ENCODE peak calls at places on chromosomes 16 and 17, in eight cellular contexts. N is mesendoderm; A is body of pancreas; R is Caki2; T is left cardiac atrium; J is cerebellar nuclear complex; L is endothelial cell; E is activated CD4-positive, alpha-beta T cell treated with anti-CD3 and anti-CD28 coated beads for 36 hours. B is an unnamed sample.

GRCh38 chr17:74394977-74395376 is 27.7 kb downstream of the GPR142 start:
- DNase-seq in J (peak; percentile 65), E (no peak), T (no peak), L (no peak), N (no peak), A (peak; percentile 61), R (no peak), B (no peak)

GRCh38 chr16:30356401-30357084 is 1.4 kb upstream of the CD2BP2 start:
- DNase-seq in R (peak; percentile 43), J (no peak), E (peak; percentile 36), L (no peak), N (no peak), A (no peak), T (no peak), B (no peak)

GRCh38 chr16:61246592-61246991 is 789.6 kb downstream of the CDH8 start:
- DNase-seq in A (no peak), L (no peak), T (no peak), E (no peak), R (no peak), N (no peak), J (no peak), B (no peak)

GRCh38 chr16:63289834-63290460 is 1253.7 kb upstream of the CDH8 start:
- DNase-seq in L (peak; percentile 60), T (peak; percentile 29), J (no peak), E (peak; percentile 34), A (peak; percentile 68), N (peak; percentile 70), R (peak; percentile 18), B (peak; percentile 29)

GRCh38 chr17:64984776-64985521 is 65.7 kb upstream of the LRRC37A3 start:
- DNase-seq in A (no peak), N (no peak), E (peak; percentile 65), L (no peak), R (peak; percentile 30), T (no peak), J (no peak), B (no peak)

GRCh38 chr17:77319211-77320031 is 178.7 kb downstream of the SEC14L1 start:
- DNase-seq in R (peak; percentile 87), J (no peak), T (peak; percentile 90), A (peak; percentile 74), N (peak; percentile 81), E (peak; percentile 80), L (no peak), B (peak; percentile 68)

GRCh38 chr16:4157376-4157825 is 41.2 kb upstream of the ADCY9 start:
- DNase-seq in N (no peak), T (no peak), E (no peak), A (no peak), J (no peak), R (no peak), L (no peak), B (no peak)

GRCh38 chr16:48384305-48384981 is 770 bp downstream of the SIAH1 start:
- DNase-seq in J (no peak), A (peak; percentile 72), R (peak; percentile 28), L (peak; percentile 74), N (peak; percentile 66), E (peak; percentile 48), T (peak; percentile 72), B (peak; percentile 94)

GRCh38 chr16:56625943-56626654 is 518 bp downstream of the MT1E start:
- DNase-seq in T (peak; percentile 78), R (no peak), L (no peak), N (no peak), E (peak; percentile 29), A (peak; percentile 76), J (no peak), B (no peak)

GRCh38 chr16:11955713-11956123 is 9.3 kb upstream of the TNFRSF17 start:
- DNase-seq in N (peak; percentile 34), E (no peak), A (no peak), J (no peak), L (no peak), R (peak; percentile 84), T (no peak), B (no peak)

GRCh38 chr17:82047379-82047778 is 4.2 kb downstream of the RFNG start:
- DNase-seq in N (no peak), R (no peak), A (no peak), E (no peak), J (no peak), T (no peak), L (no peak), B (no peak)

GRCh38 chr17:66944365-66945203 is 19.9 kb upstream of the CACNG4 start:
- DNase-seq in A (peak; percentile 18), E (no peak), J (no peak), R (no peak), L (no peak), T (no peak), N (peak; percentile 70), B (no peak)

GRCh38 chr17:27408891-27409290 is 47.4 kb upstream of the KSR1 start:
- DNase-seq in R (no peak), A (no peak), L (no peak), N (no peak), E (no peak), T (no peak), J (no peak), B (no peak)